ENCODE peak calls at places on chromosomes 12 and 14, in nine cellular contexts. One of them, this sample, is unnamed.

GRCh38 chr12:95529693-95530225 is 21.5 kb downstream of the USP44 start:
- DNase-seq in NCI-H2029: no peak
- DNase-seq in ACHN: no peak
- DNase-seq in heart left ventricle: no peak
- DNase-seq in stimulated activated CD4-positive, alpha-beta T cell treated with anti-CD3 and anti-CD28 coated beads, Interleukin-12 subunit alpha, Interleukin-12 subunit beta, amount 100 ng/mL, for 48 hours: no peak
- DNase-seq in LHCN-M2: no peak
- DNase-seq in progenitor cell of endocrine pancreas: no peak
- DNase-seq in NCI-H345: no peak
- DNase-seq in NCI-H1417: no peak
- DNase-seq in this sample: no peak

GRCh38 chr12:13347241-13348043 is 150.9 kb downstream of the EMP1 start:
- DNase-seq in stimulated activated CD4-positive, alpha-beta T cell treated with anti-CD3 and anti-CD28 coated beads, Interleukin-12 subunit alpha, Interleukin-12 subunit beta, amount 100 ng/mL, for 48 hours: peak
- DNase-seq in heart left ventricle: peak
- DNase-seq in LHCN-M2: peak
- DNase-seq in progenitor cell of endocrine pancreas: no peak
- DNase-seq in NCI-H1417: no peak
- DNase-seq in ACHN: peak
- DNase-seq in NCI-H2029: no peak
- DNase-seq in NCI-H345: no peak
- DNase-seq in this sample: peak

GRCh38 chr14:64095620-64096019 is 198.6 kb downstream of the ESR2 start:
- DNase-seq in ACHN: no peak
- DNase-seq in LHCN-M2: peak
- DNase-seq in NCI-H2029: no peak
- DNase-seq in NCI-H1417: no peak
- DNase-seq in stimulated activated CD4-positive, alpha-beta T cell treated with anti-CD3 and anti-CD28 coated beads, Interleukin-12 subunit alpha, Interleukin-12 subunit beta, amount 100 ng/mL, for 48 hours: no peak
- DNase-seq in NCI-H345: no peak
- DNase-seq in heart left ventricle: no peak
- DNase-seq in progenitor cell of endocrine pancreas: no peak
- DNase-seq in this sample: peak

GRCh38 chr14:70905316-70905715 is 1.9 kb upstream of the PCNX1 start:
- DNase-seq in LHCN-M2: peak
- DNase-seq in NCI-H2029: no peak
- DNase-seq in progenitor cell of endocrine pancreas: no peak
- DNase-seq in stimulated activated CD4-positive, alpha-beta T cell treated with anti-CD3 and anti-CD28 coated beads, Interleukin-12 subunit alpha, Interleukin-12 subunit beta, amount 100 ng/mL, for 48 hours: no peak
- DNase-seq in NCI-H1417: no peak
- DNase-seq in ACHN: no peak
- DNase-seq in NCI-H345: no peak
- DNase-seq in heart left ventricle: peak
- DNase-seq in this sample: peak

GRCh38 chr14:63203618-63204406 is 431 bp upstream of the RHOJ start:
- DNase-seq in stimulated activated CD4-positive, alpha-beta T cell treated with anti-CD3 and anti-CD28 coated beads, Interleukin-12 subunit alpha, Interleukin-12 subunit beta, amount 100 ng/mL, for 48 hours: no peak
- DNase-seq in LHCN-M2: peak
- DNase-seq in progenitor cell of endocrine pancreas: peak
- DNase-seq in NCI-H1417: no peak
- DNase-seq in NCI-H345: peak
- DNase-seq in ACHN: peak
- DNase-seq in NCI-H2029: peak
- DNase-seq in heart left ventricle: peak
- DNase-seq in this sample: peak

GRCh38 chr14:69092840-69093422 is 60.0 kb downstream of the DCAF5 start:
- DNase-seq in heart left ventricle: no peak
- DNase-seq in NCI-H2029: no peak
- DNase-seq in progenitor cell of endocrine pancreas: no peak
- DNase-seq in NCI-H1417: no peak
- DNase-seq in stimulated activated CD4-positive, alpha-beta T cell treated with anti-CD3 and anti-CD28 coated beads, Interleukin-12 subunit alpha, Interleukin-12 subunit beta, amount 100 ng/mL, for 48 hours: no peak
- DNase-seq in ACHN: no peak
- DNase-seq in NCI-H345: no peak
- DNase-seq in LHCN-M2: no peak
- DNase-seq in this sample: peak

GRCh38 chr14:99241314-99242035 is 30.5 kb downstream of the BCL11B start:
- DNase-seq in NCI-H1417: no peak
- DNase-seq in NCI-H2029: no peak
- DNase-seq in stimulated activated CD4-positive, alpha-beta T cell treated with anti-CD3 and anti-CD28 coated beads, Interleukin-12 subunit alpha, Interleukin-12 subunit beta, amount 100 ng/mL, for 48 hours: no peak
- DNase-seq in heart left ventricle: no peak
- DNase-seq in NCI-H345: no peak
- DNase-seq in LHCN-M2: no peak
- DNase-seq in ACHN: no peak
- DNase-seq in progenitor cell of endocrine pancreas: no peak
- DNase-seq in this sample: no peak

GRCh38 chr14:33836203-33836894 is 114.5 kb downstream of the EGLN3 start:
- DNase-seq in ACHN: no peak
- DNase-seq in NCI-H345: no peak
- DNase-seq in heart left ventricle: no peak
- DNase-seq in progenitor cell of endocrine pancreas: no peak
- DNase-seq in LHCN-M2: no peak
- DNase-seq in stimulated activated CD4-positive, alpha-beta T cell treated with anti-CD3 and anti-CD28 coated beads, Interleukin-12 subunit alpha, Interleukin-12 subunit beta, amount 100 ng/mL, for 48 hours: no peak
- DNase-seq in NCI-H2029: peak
- DNase-seq in NCI-H1417: no peak
- DNase-seq in this sample: no peak

GRCh38 chr12:25018146-25018545 is 69.2 kb upstream of the BCAT1 start:
- DNase-seq in heart left ventricle: no peak
- DNase-seq in LHCN-M2: no peak
- DNase-seq in ACHN: no peak
- DNase-seq in NCI-H2029: no peak
- DNase-seq in NCI-H345: no peak
- DNase-seq in progenitor cell of endocrine pancreas: no peak
- DNase-seq in stimulated activated CD4-positive, alpha-beta T cell treated with anti-CD3 and anti-CD28 coated beads, Interleukin-12 subunit alpha, Interleukin-12 subunit beta, amount 100 ng/mL, for 48 hours: no peak
- DNase-seq in NCI-H1417: no peak
- DNase-seq in this sample: no peak

GRCh38 chr14:49549446-49549845 is 36.7 kb downstream of the RPS29 start:
- DNase-seq in NCI-H2029: no peak
- DNase-seq in ACHN: no peak
- DNase-seq in stimulated activated CD4-positive, alpha-beta T cell treated with anti-CD3 and anti-CD28 coated beads, Interleukin-12 subunit alpha, Interleukin-12 subunit beta, amount 100 ng/mL, for 48 hours: no peak
- DNase-seq in progenitor cell of endocrine pancreas: no peak
- DNase-seq in NCI-H1417: no peak
- DNase-seq in NCI-H345: no peak
- DNase-seq in heart left ventricle: no peak
- DNase-seq in LHCN-M2: no peak
- DNase-seq in this sample: no peak

GRCh38 chr14:104977008-104977680 is 1.0 kb downstream of the AHNAK2 start:
- DNase-seq in ACHN: peak
- DNase-seq in NCI-H1417: no peak
- DNase-seq in LHCN-M2: no peak
- DNase-seq in progenitor cell of endocrine pancreas: no peak
- DNase-seq in NCI-H2029: no peak
- DNase-seq in stimulated activated CD4-positive, alpha-beta T cell treated with anti-CD3 and anti-CD28 coated beads, Interleukin-12 subunit alpha, Interleukin-12 subunit beta, amount 100 ng/mL, for 48 hours: no peak
- DNase-seq in NCI-H345: no peak
- DNase-seq in heart left ventricle: no peak
- DNase-seq in this sample: no peak

GRCh38 chr14:88934231-88934898 is 109.9 kb downstream of the TTC8 start:
- DNase-seq in heart left ventricle: no peak
- DNase-seq in LHCN-M2: no peak
- DNase-seq in ACHN: no peak
- DNase-seq in NCI-H345: no peak
- DNase-seq in NCI-H2029: no peak
- DNase-seq in NCI-H1417: no peak
- DNase-seq in progenitor cell of endocrine pancreas: no peak
- DNase-seq in stimulated activated CD4-positive, alpha-beta T cell treated with anti-CD3 and anti-CD28 coated beads, Interleukin-12 subunit alpha, Interleukin-12 subunit beta, amount 100 ng/mL, for 48 hours: no peak
- DNase-seq in this sample: no peak

GRCh38 chr12:116497051-116497529 is 62.1 kb upstream of the MAP1LC3B2 start:
- DNase-seq in heart left ventricle: no peak
- DNase-seq in NCI-H345: no peak
- DNase-seq in stimulated activated CD4-positive, alpha-beta T cell treated with anti-CD3 and anti-CD28 coated beads, Interleukin-12 subunit alpha, Interleukin-12 subunit beta, amount 100 ng/mL, for 48 hours: no peak
- DNase-seq in progenitor cell of endocrine pancreas: no peak
- DNase-seq in NCI-H2029: no peak
- DNase-seq in NCI-H1417: no peak
- DNase-seq in LHCN-M2: no peak
- DNase-seq in ACHN: no peak
- DNase-seq in this sample: no peak

GRCh38 chr14:77265561-77266335 is 5.3 kb downstream of the NGB start:
- DNase-seq in NCI-H2029: no peak
- DNase-seq in LHCN-M2: no peak
- DNase-seq in NCI-H345: no peak
- DNase-seq in stimulated activated CD4-positive, alpha-beta T cell treated with anti-CD3 and anti-CD28 coated beads, Interleukin-12 subunit alpha, Interleukin-12 subunit beta, amount 100 ng/mL, for 48 hours: no peak
- DNase-seq in progenitor cell of endocrine pancreas: no peak
- DNase-seq in NCI-H1417: no peak
- DNase-seq in heart left ventricle: no peak
- DNase-seq in ACHN: no peak
- DNase-seq in this sample: no peak

GRCh38 chr14:106500571-106500970 is 974.2 kb downstream of the TMEM121 start:
- DNase-seq in heart left ventricle: no peak
- DNase-seq in ACHN: no peak
- DNase-seq in LHCN-M2: no peak
- DNase-seq in NCI-H1417: no peak
- DNase-seq in stimulated activated CD4-positive, alpha-beta T cell treated with anti-CD3 and anti-CD28 coated beads, Interleukin-12 subunit alpha, Interleukin-12 subunit beta, amount 100 ng/mL, for 48 hours: no peak
- DNase-seq in progenitor cell of endocrine pancreas: no peak
- DNase-seq in NCI-H345: no peak
- DNase-seq in NCI-H2029: no peak
- DNase-seq in this sample: no peak

GRCh38 chr14:94291906-94292525 is 1.1 kb downstream of the SERPINA10 start:
- DNase-seq in progenitor cell of endocrine pancreas: no peak
- DNase-seq in NCI-H2029: no peak
- DNase-seq in heart left ventricle: no peak
- DNase-seq in ACHN: no peak
- DNase-seq in stimulated activated CD4-positive, alpha-beta T cell treated with anti-CD3 and anti-CD28 coated beads, Interleukin-12 subunit alpha, Interleukin-12 subunit beta, amount 100 ng/mL, for 48 hours: no peak
- DNase-seq in NCI-H1417: no peak
- DNase-seq in LHCN-M2: no peak
- DNase-seq in NCI-H345: no peak
- DNase-seq in this sample: no peak

GRCh38 chr12:4156317-4156716 is 117.2 kb upstream of the CCND2 start:
- DNase-seq in NCI-H345: no peak
- DNase-seq in NCI-H2029: no peak
- DNase-seq in ACHN: no peak
- DNase-seq in LHCN-M2: no peak
- DNase-seq in progenitor cell of endocrine pancreas: no peak
- DNase-seq in heart left ventricle: no peak
- DNase-seq in stimulated activated CD4-positive, alpha-beta T cell treated with anti-CD3 and anti-CD28 coated beads, Interleukin-12 subunit alpha, Interleukin-12 subunit beta, amount 100 ng/mL, for 48 hours: no peak
- DNase-seq in NCI-H1417: no peak
- DNase-seq in this sample: no peak